ENCODE peak calls at places on chromosomes 4 and X, in seven cellular contexts. L, D, M, C, A, Z and I are unnamed samples.

GRCh38 chr4:8568068-8568668 is 12.0 kb upstream of the GPR78 start:
- DNase-seq in L (no peak), D (no peak), M (no peak), C (no peak), A (no peak), Z (no peak), I (no peak)

GRCh38 chr4:78560296-78560963 is 8.9 kb downstream of the ANXA3 start:
- DNase-seq in L (no peak), D (peak), M (peak), C (peak), A (no peak), Z (peak), I (no peak)

GRCh38 chrX:56792270-56793111 is 63.4 kb downstream of the NBDY start:
- DNase-seq in L (no peak), D (no peak), M (no peak), C (no peak), A (peak), Z (no peak), I (no peak)

GRCh38 chr4:184355111-184355604 is 119.2 kb downstream of the IRF2 start:
- DNase-seq in L (peak), D (peak), M (peak), C (peak), A (no peak), Z (peak), I (no peak)

GRCh38 chrX:119541188-119541587 is 24.0 kb downstream of the STEEP1 start:
- DNase-seq in L (no peak), D (peak), M (peak), C (no peak), A (no peak), Z (peak), I (peak)

GRCh38 chr4:86092684-86093083 is 267.2 kb downstream of the MAPK10 start:
- DNase-seq in L (no peak), D (peak), M (peak), C (no peak), A (no peak), Z (peak), I (peak)

GRCh38 chrX:36434521-36434920 is 515.0 kb downstream of the CFAP47 start:
- DNase-seq in L (no peak), D (no peak), M (no peak), C (no peak), A (no peak), Z (no peak), I (no peak)

GRCh38 chrX:25897758-25898157 is 240.4 kb upstream of the MAGEB18 start:
- DNase-seq in L (no peak), D (no peak), M (no peak), C (no peak), A (no peak), Z (no peak), I (no peak)

GRCh38 chr4:2742823-2743517 is 13.2 kb downstream of the TNIP2 start:
- DNase-seq in L (no peak), D (no peak), M (no peak), C (no peak), A (no peak), Z (no peak), I (no peak)

GRCh38 chr4:1666391-1666790 is 17.7 kb downstream of the FAM53A start:
- DNase-seq in L (no peak), D (no peak), M (no peak), C (peak), A (no peak), Z (no peak), I (no peak)

GRCh38 chr4:107916623-107917022 is 14.7 kb upstream of the CYP2U1 start:
- DNase-seq in L (no peak), D (no peak), M (no peak), C (no peak), A (no peak), Z (no peak), I (no peak)

GRCh38 chr4:107908377-107908776 is 23.0 kb upstream of the CYP2U1 start:
- DNase-seq in L (no peak), D (no peak), M (no peak), C (no peak), A (no peak), Z (no peak), I (no peak)

DNA sequence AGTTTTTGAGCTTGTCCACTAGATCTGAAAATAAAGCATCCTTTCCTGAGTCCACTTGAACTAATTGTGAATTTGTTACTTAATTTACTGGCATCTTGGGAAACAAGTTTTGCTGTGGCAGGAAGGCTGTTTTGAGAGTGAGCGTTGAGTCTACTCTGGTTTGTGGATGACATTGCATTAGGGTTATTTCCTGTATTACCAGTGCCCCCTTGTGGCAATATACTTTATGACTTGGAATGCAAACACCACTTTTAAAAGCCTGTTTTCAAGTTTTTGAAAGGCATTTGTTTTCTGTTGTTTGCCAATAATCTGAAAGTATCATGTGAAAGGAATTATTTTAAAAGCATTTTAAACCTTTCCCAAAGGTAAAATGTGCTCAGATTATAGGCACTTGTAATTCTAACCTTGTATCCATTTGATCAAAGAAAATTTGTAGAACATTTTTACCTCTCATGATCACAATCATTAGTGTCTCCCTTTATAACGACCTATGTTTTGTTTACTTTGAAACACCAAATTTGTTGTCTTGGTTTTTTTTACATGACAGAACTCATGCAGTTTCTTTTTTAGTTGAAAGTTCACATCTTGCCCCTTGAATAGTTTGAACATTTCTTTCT is 18.0 kb upstream of the CYP2U1 start:
- DNase-seq in L (no peak), D (peak), M (no peak), C (peak), A (no peak), Z (peak), I (peak)
- TF ChIP-seq CTCF in L (peak), D (peak), M (peak), C (peak), A (peak), Z (peak), I (peak)

DNA sequence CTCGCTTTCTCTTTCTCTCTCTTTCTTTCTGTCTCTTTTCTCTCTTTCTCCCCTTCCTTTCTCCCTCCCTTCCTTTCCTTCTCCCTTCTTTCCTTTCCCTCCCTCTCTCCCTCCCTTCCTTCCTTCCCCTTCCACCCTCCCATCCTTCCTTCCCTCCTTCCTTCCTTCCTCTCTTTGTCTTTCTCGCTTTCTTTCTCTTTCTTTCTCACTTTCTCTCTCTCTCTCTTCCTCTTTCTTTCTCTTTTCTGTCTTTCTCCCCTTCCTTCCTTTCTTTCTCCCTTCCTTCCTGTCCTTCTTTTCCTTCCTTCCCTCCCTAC is 2.1 kb upstream of the SORCS2 start:
- DNase-seq in L (no peak), D (no peak), M (no peak), C (no peak), A (no peak), Z (no peak), I (no peak)
- H3K4me3 ChIP-seq in L (no peak), D (no peak), M (no peak), C (no peak), A (no peak), Z (no peak), I (no peak)

GRCh38 chr4:34953145-34953799 is 1291.0 kb downstream of the ARAP2 start:
- DNase-seq in L (no peak), D (no peak), M (no peak), C (no peak), A (no peak), Z (no peak), I (no peak)
- TF ChIP-seq CTCF in L (no peak), D (no peak), M (no peak), C (no peak), A (no peak), Z (no peak), I (no peak)

GRCh38 chr4:144970597-144970996 is 127.4 kb downstream of the ANAPC10 start:
- DNase-seq in L (no peak), D (no peak), M (no peak), C (no peak), A (no peak), Z (no peak), I (no peak)
- H3K4me3 ChIP-seq in L (no peak), D (no peak), M (no peak), C (no peak), A (no peak), Z (no peak), I (no peak)